ENCODE peak calls at places on chromosome 4, in six cellular contexts. G is IMR-90, M is H9, T is neuronal stem cell, N is H1, Q is trophoblast cell. K is an unnamed sample.

GRCh38 chr4:149781150-149781549 is 34.5 kb downstream of the IQCM start:
- DNase-seq in G (peak; percentile 80), M (no peak), T (no peak), N (no peak), Q (no peak), K (peak; percentile 33)

GRCh38 chr4:7647932-7648812 is 213.4 kb upstream of the PSAPL1 start:
- DNase-seq in G (peak; percentile 80), M (no peak), T (no peak), N (no peak), Q (peak; percentile 24), K (peak; percentile 91)

GRCh38 chr4:137659431-137659830 is 127.1 kb upstream of the PCDH18 start:
- DNase-seq in G (peak; percentile 55), M (no peak), T (no peak), N (no peak), Q (no peak), K (no peak)

GRCh38 chr4:8044699-8045098 is 105.0 kb upstream of the AFAP1 start:
- DNase-seq in G (no peak), M (no peak), T (no peak), N (no peak), Q (no peak), K (no peak)

GRCh38 chr4:92864176-92864575 is 560.4 kb downstream of the GRID2 start:
- DNase-seq in G (no peak), M (no peak), T (no peak), N (no peak), Q (no peak), K (no peak)

GRCh38 chr4:84870398-84871163 is 95.9 kb downstream of the WDFY3 start:
- DNase-seq in G (peak; percentile 76), M (peak; percentile 70), T (no peak), N (peak; percentile 59), Q (peak; percentile 35), K (peak; percentile 83)

GRCh38 chr4:17780461-17781071 is 855 bp downstream of the FAM184B start:
- DNase-seq in G (peak; percentile 47), M (no peak), T (no peak), N (no peak), Q (peak; percentile 32), K (no peak)

GRCh38 chr4:152587127-152587526 is 51.2 kb upstream of the FBXW7 start:
- DNase-seq in G (no peak), M (no peak), T (no peak), N (no peak), Q (no peak), K (no peak)

GRCh38 chr4:88659061-88659889 is 38.4 kb downstream of the NAP1L5 start:
- DNase-seq in G (peak; percentile 77), M (peak; percentile 58), T (peak; percentile 18), N (no peak), Q (peak; percentile 96), K (peak; percentile 70)

GRCh38 chr4:19030048-19030447 is 1008.5 kb upstream of the LCORL start:
- DNase-seq in G (peak; percentile 4), M (no peak), T (peak; percentile 24), N (no peak), Q (no peak), K (no peak)

GRCh38 chr4:79297029-79297428 is 28.8 kb downstream of the NAA11 start:
- DNase-seq in G (no peak), M (no peak), T (no peak), N (no peak), Q (no peak), K (no peak)

GRCh38 chr4:72864898-72865297 is 204.6 kb downstream of the COX18 start:
- DNase-seq in G (no peak), M (no peak), T (no peak), N (no peak), Q (no peak), K (no peak)

GRCh38 chr4:71239365-71239764 is 99.5 kb upstream of the SLC4A4 start:
- DNase-seq in G (peak; percentile 66), M (no peak), T (no peak), N (no peak), Q (no peak), K (peak; percentile 46)

GRCh38 chr4:121073672-121074386 is 1.5 kb upstream of the NDNF start:
- DNase-seq in G (no peak), M (no peak), T (no peak), N (no peak), Q (no peak), K (no peak)

GRCh38 chr4:160505724-160506123 is 1402.8 kb downstream of the RAPGEF2 start:
- DNase-seq in G (no peak), M (no peak), T (no peak), N (no peak), Q (no peak), K (no peak)

GRCh38 chr4:71680706-71681105 is 103.2 kb downstream of the GC start:
- DNase-seq in G (no peak), M (no peak), T (no peak), N (no peak), Q (no peak), K (no peak)

GRCh38 chr4:85243857-85244256 is 231.1 kb upstream of the ARHGAP24 start:
- DNase-seq in G (no peak), M (peak; percentile 29), T (no peak), N (no peak), Q (no peak), K (peak; percentile 1)

GRCh38 chr4:139267301-139267700 is 12.7 kb downstream of the MGARP start:
- DNase-seq in G (no peak), M (no peak), T (no peak), N (no peak), Q (no peak), K (no peak)

GRCh38 chr4:154559931-154560801 is 2.6 kb upstream of the FGB start:
- DNase-seq in G (no peak), M (no peak), T (no peak), N (no peak), Q (no peak), K (no peak)

GRCh38 chr4:113541933-113542332 is 219.6 kb downstream of the CAMK2D start:
- DNase-seq in G (peak; percentile 48), M (no peak), T (no peak), N (no peak), Q (no peak), K (no peak)

DNA sequence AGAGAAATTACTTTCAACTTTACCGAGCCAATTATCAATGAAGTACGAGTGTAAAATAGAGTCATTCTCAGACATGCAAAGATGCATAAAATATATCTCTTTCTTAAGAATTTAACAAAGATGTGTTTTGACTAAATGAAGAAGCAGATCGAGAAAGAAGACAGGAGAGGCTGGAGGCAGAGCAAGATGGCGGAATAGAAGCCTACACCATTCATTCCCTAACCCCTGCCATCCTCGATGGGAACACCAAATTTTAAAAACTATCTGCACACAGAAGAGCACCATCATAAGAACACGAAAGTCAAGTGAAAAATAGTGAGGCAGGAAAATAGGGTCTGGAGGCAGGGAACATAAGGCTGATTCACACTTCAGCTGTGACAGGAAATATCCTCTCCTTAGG is 35.0 kb downstream of the CCDC158 start:
- DNase-seq in G (no peak), M (no peak), T (no peak), N (no peak), Q (no peak), K (no peak)
- H4K91ac ChIP-seq in G (no peak overlapping the region), M (no peak overlapping the region), T (no peak overlapping the region), N (no peak overlapping the region), Q (no peak overlapping the region), K (no peak overlapping the region)

GRCh38 chr4:147776600-147777175 is 44.8 kb downstream of the ARHGAP10 start:
- DNase-seq in G (no peak), M (no peak), T (no peak), N (no peak), Q (no peak), K (no peak)
- H3K4me1 ChIP-seq in G (peaks cover 27% of the 10 kb centered on the region), M (no peaks in the 10 kb centered on the region), T (no peaks in the 10 kb centered on the region), N (no peaks in the 10 kb centered on the region), Q (peaks cover 10% of the 10 kb centered on the region), K (peaks cover 22% of the 10 kb centered on the region)

DNA sequence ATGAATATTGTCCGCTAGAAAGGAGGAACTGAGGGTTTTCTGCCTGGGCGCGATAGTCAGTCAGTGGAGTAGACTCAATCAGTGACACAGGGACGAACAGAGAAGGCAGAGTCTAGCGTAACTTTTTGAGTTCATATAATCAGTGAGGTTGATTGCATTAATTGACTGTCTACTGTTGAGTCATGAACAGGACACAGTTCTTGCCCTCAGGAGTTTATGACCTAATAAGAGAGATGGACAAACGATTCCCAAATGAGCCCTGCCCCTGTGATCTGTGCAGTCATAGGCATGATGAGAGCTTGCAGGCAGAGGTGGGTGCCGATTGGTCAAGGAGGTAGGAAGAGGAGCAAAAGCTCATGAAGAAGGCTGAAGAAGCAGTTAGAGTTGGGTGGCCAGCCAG is 57.1 kb downstream of the ADD1 start:
- DNase-seq in G (no peak), M (no peak), T (no peak), N (no peak), Q (no peak), K (no peak)
- H3K14ac ChIP-seq in G (no peak overlapping the region), M (no peak overlapping the region), T (no peak overlapping the region), N (no peak overlapping the region), Q (no peak overlapping the region), K (no peak overlapping the region)

GRCh38 chr4:146311238-146311970 is 97.1 kb downstream of the REELD1 start:
- DNase-seq in G (no peak), M (no peak), T (no peak), N (no peak), Q (no peak), K (no peak)

GRCh38 chr4:146310319-146311021 is 96.1 kb downstream of the REELD1 start:
- DNase-seq in G (no peak), M (no peak), T (no peak), N (no peak), Q (no peak), K (no peak)

DNA sequence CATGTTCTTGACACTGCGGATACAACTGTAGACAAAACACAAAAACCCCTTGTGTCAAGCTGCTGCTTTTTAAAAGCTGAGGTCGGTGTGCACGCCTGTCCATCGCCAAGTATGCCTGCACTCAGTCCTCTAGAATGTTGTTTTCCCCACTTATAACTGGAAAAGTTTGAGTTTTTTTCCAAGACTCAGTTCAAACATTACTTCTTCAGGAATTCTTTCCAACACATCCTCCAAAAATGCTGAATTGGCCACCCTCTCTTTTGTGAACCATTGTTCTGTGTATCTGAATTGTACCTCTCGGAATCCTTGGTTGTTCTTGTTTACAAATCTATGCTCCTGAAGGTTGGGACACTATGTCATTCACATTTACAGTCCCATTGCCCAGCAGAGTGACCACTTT is 94.6 kb downstream of the REELD1 start:
- DNase-seq in G (peak; percentile 21), M (no peak), T (no peak), N (no peak), Q (no peak), K (no peak)
- H4K91ac ChIP-seq in G (no peak overlapping the region), M (no peak overlapping the region), T (no peak overlapping the region), N (no peak overlapping the region), Q (no peak overlapping the region), K (no peak overlapping the region)

DNA sequence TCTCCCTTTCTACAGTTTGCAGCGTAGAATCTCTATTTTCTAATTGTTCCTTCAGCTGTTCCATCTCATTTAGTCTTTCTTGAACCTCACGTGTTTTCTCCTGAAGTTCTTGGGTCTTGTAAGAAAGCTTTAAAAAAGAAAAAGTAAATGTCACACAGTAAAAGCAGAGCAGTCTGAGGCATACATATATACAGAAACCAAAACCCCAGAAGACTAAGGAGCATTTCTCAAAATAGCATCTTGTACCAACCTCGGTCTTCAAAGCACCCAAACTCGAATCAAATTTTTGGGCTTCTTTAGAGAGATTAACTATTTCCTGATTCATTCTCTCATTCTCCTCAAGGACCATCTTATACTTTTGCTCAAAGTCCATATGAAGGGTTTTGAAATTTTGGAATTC is 39.4 kb downstream of the CENPE start:
- DNase-seq in G (no peak), M (no peak), T (no peak), N (no peak), Q (no peak), K (no peak)
- H3K4me1 ChIP-seq in G (no peaks in the 10 kb centered on the region), M (no peaks in the 10 kb centered on the region), T (no peaks in the 10 kb centered on the region), N (no peaks in the 10 kb centered on the region), Q (no peaks in the 10 kb centered on the region), K (no peaks in the 10 kb centered on the region)

K was measured in mesenchymal stem cell.